ENCODE peak calls at places on chromosomes 11 and 22, in five cellular contexts. A, C, I, N and G are unnamed samples.

GRCh38 chr11:65590240-65590738 is 5.3 kb downstream of the KCNK7 start:
- DNase-seq in C (no peak), N (no peak), I (no peak), A (no peak), G (no peak)

GRCh38 chr11:13238879-13239514 is 38.6 kb upstream of the BMAL1 start:
- DNase-seq in A (peak), I (peak), N (peak), C (peak), G (no peak)

GRCh38 chr11:79444923-79445322 is 4.1 kb upstream of the TENM4 start:
- DNase-seq in I (no peak), A (no peak), N (no peak), C (no peak), G (no peak)

GRCh38 chr11:1359556-1359955 is 30.2 kb upstream of the BRSK2 start:
- DNase-seq in I (no peak), N (no peak), C (no peak), A (no peak), G (no peak)

GRCh38 chr11:73956876-73957653 is 6.2 kb downstream of the DNAJB13 start:
- DNase-seq in I (no peak), C (no peak), A (no peak), N (no peak), G (no peak)

GRCh38 chr11:10846664-10847063 is 11.2 kb downstream of the ZBED5 start:
- DNase-seq in A (no peak), C (no peak), N (no peak), I (no peak), G (no peak)

GRCh38 chr11:45457649-45458048 is 171.5 kb upstream of the SYT13 start:
- DNase-seq in C (no peak), A (no peak), I (no peak), N (no peak), G (no peak)

GRCh38 chr11:98090861-98091575 is 929.7 kb upstream of the CNTN5 start:
- DNase-seq in I (no peak), N (no peak), A (no peak), C (no peak), G (no peak)

GRCh38 chr11:34044664-34045485 is 6.7 kb upstream of the CAPRIN1 start:
- DNase-seq in I (peak), N (no peak), A (no peak), C (peak), G (no peak)

GRCh38 chr22:27405672-27406388 is 395.7 kb downstream of the MN1 start:
- DNase-seq in N (peak), I (peak), A (peak), C (peak), G (no peak)

GRCh38 chr11:76124905-76125566 is 81.3 kb downstream of the WNT11 start:
- DNase-seq in I (no peak), N (no peak), A (no peak), C (no peak), G (peak)

GRCh38 chr11:117484159-117484558 is 156.5 kb downstream of the CEP164 start:
- DNase-seq in A (no peak), I (no peak), N (no peak), C (no peak), G (no peak)

GRCh38 chr11:71309611-71310010 is 57.2 kb upstream of the SHANK2 start:
- DNase-seq in N (no peak), A (no peak), C (peak), I (no peak), G (no peak)

GRCh38 chr11:128814856-128815705 is 52.0 kb downstream of the KCNJ1 start:
- DNase-seq in A (peak), C (no peak), I (no peak), N (no peak), G (no peak)

GRCh38 chr11:30244255-30244654 is 13.4 kb downstream of the FSHB start:
- DNase-seq in N (no peak), I (peak), C (no peak), A (no peak), G (no peak)

GRCh38 chr11:57434640-57435546 is 8.0 kb upstream of the SLC43A3 start:
- DNase-seq in C (no peak), N (peak), A (no peak), I (no peak), G (no peak)

GRCh38 chr11:17691550-17691949 is 27.8 kb upstream of the MYOD1 start:
- DNase-seq in A (no peak), C (no peak), I (no peak), N (no peak), G (no peak)

GRCh38 chr11:117523680-117524079 is 196.0 kb downstream of the CEP164 start:
- DNase-seq in N (no peak), A (no peak), I (no peak), C (no peak), G (no peak)

GRCh38 chr11:134164490-134165370 is 59.0 kb downstream of the NCAPD3 start:
- DNase-seq in C (no peak), A (no peak), N (peak), I (no peak), G (no peak)

GRCh38 chr11:9461760-9462134 is 935 bp downstream of the ZNF143 start:
- DNase-seq in A (peak), N (peak), I (no peak), C (no peak), G (no peak)

GRCh38 chr11:2267871-2268825 is 2.2 kb downstream of the ASCL2 start:
- DNase-seq in I (no peak), N (no peak), C (peak), A (no peak), G (no peak)

DNA sequence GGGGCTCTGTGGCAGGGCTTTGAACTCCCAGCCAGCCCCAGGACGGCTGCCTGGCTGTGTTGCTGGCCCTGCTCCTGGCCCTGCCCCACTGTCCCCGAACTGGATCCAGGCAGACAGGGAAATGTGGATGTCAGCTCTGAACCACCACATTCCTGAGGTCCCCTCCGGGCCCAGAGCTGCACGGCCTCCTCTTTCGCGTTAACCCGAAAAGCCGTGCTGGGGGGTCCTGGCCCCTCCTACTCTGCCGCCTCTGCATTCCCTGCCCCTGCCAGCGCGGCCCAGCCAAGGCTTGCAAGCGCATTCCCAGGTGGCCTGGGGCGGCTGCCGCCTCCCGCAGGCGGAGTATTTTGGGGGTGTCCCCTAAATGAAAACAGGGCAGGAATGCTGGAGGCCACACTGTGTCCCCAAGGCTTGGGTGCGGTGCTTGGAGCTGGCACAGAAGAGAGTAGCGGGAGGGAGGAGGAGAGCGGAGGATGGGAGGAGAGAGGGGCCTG is 5.4 kb downstream of the LINC01488 start:
- DNase-seq in N (no peak), I (no peak), C (no peak), A (no peak), G (no peak)
- TF ChIP-seq ZBTB33 in N (no peak), I (no peak), C (no peak), A (no peak), G (no peak)

GRCh38 chr11:123062892-123063395 is 1.0 kb upstream of the HSPA8 start:
- DNase-seq in A (no peak), N (no peak), I (no peak), C (no peak), G (no peak)
- TF ChIP-seq ZBTB33 in A (no peak), N (no peak), I (no peak), C (no peak), G (no peak)

DNA sequence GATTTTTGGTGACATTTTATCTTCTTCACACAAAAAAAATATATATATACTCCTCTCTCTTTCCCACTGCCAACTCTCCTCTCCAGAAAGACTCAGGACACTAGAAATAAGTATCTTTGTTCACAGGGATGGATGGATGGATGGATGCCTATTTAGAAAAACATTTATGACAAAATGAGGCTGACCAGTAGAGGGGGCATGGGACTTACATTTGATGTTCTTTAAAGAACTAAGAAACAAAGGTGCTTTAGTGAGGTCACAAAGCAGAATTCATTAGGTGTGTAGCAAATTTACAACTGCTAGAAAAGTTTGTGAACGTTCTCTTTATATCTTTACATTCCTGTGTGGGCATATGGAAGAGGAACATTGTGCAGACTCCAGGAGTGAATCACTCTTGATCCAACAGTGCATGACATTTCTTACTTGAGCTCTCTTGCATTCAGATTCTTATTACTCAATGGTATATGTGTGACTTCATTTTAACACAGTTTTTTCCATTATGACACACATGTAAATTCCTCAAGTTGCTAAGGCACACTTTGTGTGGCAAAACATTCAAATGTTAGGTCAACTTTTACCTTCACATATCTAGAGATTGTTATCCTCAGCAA is 15.8 kb upstream of the SIK2 start:
- DNase-seq in I (peak), C (peak), N (peak), A (peak), G (no peak)
- TF ChIP-seq ZBTB33 in I (no peak), C (no peak), N (no peak), A (no peak), G (no peak)

GRCh38 chr11:109109916-109110315 is 312.1 kb upstream of the C11orf87 start:
- DNase-seq in I (no peak), A (no peak), C (no peak), N (no peak), G (no peak)

GRCh38 chr11:109109150-109109549 is 312.8 kb upstream of the C11orf87 start:
- DNase-seq in C (no peak), I (no peak), A (no peak), N (peak), G (no peak)

GRCh38 chr11:109112748-109113378 is 309.1 kb upstream of the C11orf87 start:
- DNase-seq in C (no peak), N (no peak), I (no peak), A (peak), G (no peak)
- TF ChIP-seq ZBTB33 in C (no peak), N (no peak), I (no peak), A (no peak), G (no peak)

DNA sequence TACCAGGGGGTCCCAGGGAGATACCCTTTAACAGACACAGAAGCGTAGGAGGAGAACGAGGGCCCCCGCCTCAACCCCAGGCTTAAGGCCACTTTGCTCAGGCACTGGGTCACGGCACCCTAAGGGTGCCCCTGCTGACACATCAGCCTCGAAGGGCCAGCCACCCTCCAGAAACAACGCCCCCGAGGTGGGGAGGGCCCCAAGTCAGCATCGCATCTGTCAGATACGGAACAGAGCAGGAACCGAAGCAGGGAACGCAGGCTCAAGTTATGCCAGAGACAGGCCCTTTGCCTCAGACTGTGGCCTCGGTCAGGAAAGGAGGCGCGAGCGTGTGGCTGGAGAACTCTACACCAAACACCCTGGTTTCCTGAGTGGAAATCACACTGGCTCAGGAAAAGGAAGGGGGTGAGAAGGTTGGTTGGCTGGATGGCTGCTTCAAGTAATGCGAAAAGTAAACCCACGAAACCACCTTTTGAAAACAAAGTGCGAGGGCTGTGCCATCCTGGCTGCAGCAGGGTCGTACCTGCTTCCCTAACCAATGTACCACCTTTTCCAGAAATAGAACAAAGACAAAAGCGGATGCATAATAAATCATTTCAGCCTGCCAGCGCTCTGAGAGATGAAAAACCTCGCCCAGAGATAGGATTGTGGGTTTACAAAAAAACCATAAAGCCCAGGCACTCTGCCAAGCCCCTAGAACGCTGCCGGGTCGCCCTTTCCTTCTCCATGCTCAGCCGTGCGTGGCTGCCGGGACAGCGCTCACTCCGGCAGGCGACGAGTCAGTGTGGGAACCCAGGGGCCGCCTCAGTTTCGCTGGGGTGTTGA is 38.5 kb downstream of the TRMU start:
- DNase-seq in C (no peak), N (no peak), I (no peak), A (no peak), G (peak)
- TF ChIP-seq ZBTB33 in C (no peak), N (no peak), I (no peak), A (no peak), G (no peak)

GRCh38 chr11:123578778-123579481 is 75.5 kb downstream of the SCN3B start:
- DNase-seq in I (no peak), A (no peak), C (no peak), N (no peak), G (no peak)

GRCh38 chr11:123580137-123580536 is 74.3 kb downstream of the SCN3B start:
- DNase-seq in C (no peak), I (no peak), N (no peak), A (no peak), G (no peak)

GRCh38 chr11:123579482-123579812 is 75.0 kb downstream of the SCN3B start:
- DNase-seq in N (no peak), C (no peak), A (no peak), I (no peak), G (no peak)

GRCh38 chr11:123581651-123582399 is 72.6 kb downstream of the SCN3B start:
- DNase-seq in N (no peak), C (no peak), A (no peak), I (no peak), G (no peak)

DNA sequence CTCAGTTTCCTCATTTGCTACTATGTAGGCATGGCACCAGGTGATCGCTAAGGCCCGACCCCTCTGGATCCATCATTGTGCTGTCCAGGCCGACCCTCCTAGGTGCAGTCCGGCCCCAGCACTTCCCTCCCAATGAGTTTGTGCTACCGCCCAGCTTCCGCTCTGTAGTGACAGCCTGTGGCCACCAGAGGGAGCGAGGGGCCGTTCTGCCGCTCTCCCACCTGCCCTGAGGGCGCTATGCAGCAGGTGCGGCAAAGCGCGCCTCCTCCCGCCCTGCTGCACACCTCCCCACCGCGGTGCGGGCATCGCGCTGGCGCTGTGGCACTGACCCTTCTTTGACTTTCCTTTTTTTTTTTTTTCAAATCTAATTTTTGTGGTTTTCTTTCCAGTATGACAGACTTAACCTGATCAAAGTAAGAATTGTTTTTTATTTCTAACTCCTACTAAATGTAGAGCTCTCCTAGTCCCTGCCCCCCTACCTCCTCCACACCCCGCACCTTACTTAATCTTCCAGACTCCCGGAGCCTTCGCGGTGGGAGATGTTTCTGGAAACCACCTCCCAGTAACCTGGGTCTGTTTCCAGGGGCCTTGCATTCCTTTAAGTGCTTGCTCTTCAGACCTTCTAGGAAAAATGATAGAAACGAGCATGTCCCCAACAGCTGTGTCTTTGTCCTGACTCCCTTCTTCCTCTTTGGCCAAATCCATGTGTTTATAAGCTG is 73.7 kb downstream of the SCN3B start:
- DNase-seq in A (peak), C (peak), N (peak), I (peak), G (no peak)
- TF ChIP-seq ZBTB33 in A (no peak), C (no peak), N (no peak), I (no peak), G (no peak)